ENCODE peak calls at places on chromosomes 7 and 10, in nine cellular contexts. N is dorsolateral prefrontal cortex, P is SK-N-SH, M is Panc1, E is GM12865, Z is A549, H is transverse colon, L is GM12864, K is tibial nerve. C is an unnamed sample.

GRCh38 chr7:47565841-47566240 is 16.1 kb downstream of the TNS3 start:
- DNase-seq in K (no peak), E (no peak), P (no peak), Z (no peak), N (no peak), M (no peak), L (no peak), H (no peak), C (no peak)

GRCh38 chr7:3092468-3092867 is 48.8 kb upstream of the CARD11 start:
- DNase-seq in H (peak; percentile 46), K (peak; percentile 10), Z (no peak), L (peak; percentile 67), E (peak; percentile 83), N (no peak), M (no peak), P (no peak), C (peak; percentile 78)

GRCh38 chr7:45646996-45647411 is 72.8 kb downstream of the ADCY1 start:
- DNase-seq in Z (no peak), P (peak; percentile 82), K (no peak), M (no peak), N (no peak), E (no peak), L (no peak), H (no peak), C (no peak)

GRCh38 chr7:1068656-1069055 is 19.3 kb upstream of the GPER1 start:
- DNase-seq in E (no peak), Z (no peak), L (no peak), H (no peak), P (no peak), K (no peak), M (no peak), N (no peak), C (no peak)

GRCh38 chr10:13775786-13776780 is 189.3 kb downstream of the PRPF18 start:
- DNase-seq in K (no peak), P (no peak), N (no peak), Z (no peak), L (no peak), H (no peak), E (no peak), M (no peak), C (no peak)

GRCh38 chr10:104391150-104391968 is 37.7 kb downstream of the CFAP58 start:
- DNase-seq in P (no peak), M (no peak), N (no peak), H (no peak), K (no peak), Z (no peak), E (no peak), L (no peak), C (no peak)

GRCh38 chr7:24591152-24591551 is 17.9 kb downstream of the PALS2 start:
- DNase-seq in N (no peak), H (no peak), P (no peak), Z (no peak), M (no peak), E (peak; percentile 28), L (no peak), K (no peak), C (no peak)

GRCh38 chr10:132543916-132544743 is 6.5 kb downstream of the INPP5A start:
- DNase-seq in K (no peak), E (no peak), Z (no peak), L (no peak), H (no peak), N (no peak), P (no peak), M (no peak), C (no peak)

GRCh38 chr7:79176859-79177477 is 276.5 kb downstream of the MAGI2 start:
- DNase-seq in L (no peak), P (peak; percentile 23), E (peak; percentile 23), N (no peak), Z (peak; percentile 5), H (no peak), M (peak; percentile 35), K (peak; percentile 18), C (no peak)

GRCh38 chr7:7103343-7104313 is 78.7 kb upstream of the C1GALT1 start:
- DNase-seq in K (no peak), H (no peak), M (peak; percentile 50), P (peak; percentile 67), Z (peak; percentile 46), N (no peak), L (peak; percentile 21), E (peak; percentile 73), C (no peak)

GRCh38 chr10:30210296-30210695 is 138.8 kb downstream of the MTPAP start:
- DNase-seq in M (no peak), K (no peak), Z (no peak), L (no peak), E (no peak), N (no peak), P (no peak), H (no peak), C (no peak)

GRCh38 chr10:30215131-30215530 is 133.9 kb downstream of the MTPAP start:
- DNase-seq in N (no peak), Z (no peak), M (no peak), K (no peak), P (no peak), E (no peak), H (no peak), L (no peak), C (no peak)

GRCh38 chr10:30219977-30220751 is 128.9 kb downstream of the MTPAP start:
- DNase-seq in K (peak; percentile 13), P (no peak), L (no peak), N (no peak), H (no peak), M (no peak), Z (no peak), E (peak; percentile 18), C (no peak)

GRCh38 chr10:30216811-30217210 is 132.3 kb downstream of the MTPAP start:
- DNase-seq in M (no peak), P (no peak), E (no peak), N (no peak), K (no peak), H (no peak), L (no peak), Z (no peak), C (no peak)

DNA sequence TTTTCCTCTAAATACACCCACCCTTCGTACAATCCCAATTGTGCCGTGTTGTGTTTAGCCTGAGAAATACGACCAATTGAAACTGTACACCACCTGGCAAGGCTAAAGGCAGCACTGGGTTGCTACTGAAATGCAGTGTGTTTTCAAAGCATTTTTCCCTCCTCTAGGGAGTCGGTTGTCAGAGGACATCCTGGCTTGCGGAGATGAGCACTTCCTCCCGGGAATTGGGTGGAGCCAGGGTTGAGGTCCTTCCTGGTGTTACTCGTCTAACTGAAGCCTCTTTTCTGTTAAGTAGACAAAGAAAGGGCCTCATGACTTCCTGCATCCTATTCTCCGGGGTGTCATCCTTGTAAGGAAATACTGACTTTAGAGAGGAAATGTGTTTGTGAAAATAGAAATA is 133.4 kb downstream of the MTPAP start:
- DNase-seq in H (no peak), L (no peak), P (no peak), N (no peak), E (no peak), K (no peak), Z (no peak), M (no peak), C (no peak)
- H3K4me3 ChIP-seq in H (no peak overlapping the region), L (no peak overlapping the region), P (no peak overlapping the region), N (no peak overlapping the region), E (no peak overlapping the region), K (no peak overlapping the region), Z (no peak overlapping the region), M (no peak overlapping the region), C (no peak overlapping the region)

GRCh38 chr7:69411018-69411417 is 187.3 kb upstream of the AUTS2 start:
- DNase-seq in H (no peak), M (no peak), K (no peak), Z (no peak), P (no peak), N (no peak), L (no peak), E (no peak), C (no peak)

GRCh38 chr7:69414555-69414954 is 183.7 kb upstream of the AUTS2 start:
- DNase-seq in M (no peak), Z (no peak), P (no peak), E (no peak), N (no peak), H (no peak), L (no peak), K (no peak), C (no peak)

GRCh38 chr7:69411466-69411865 is 186.8 kb upstream of the AUTS2 start:
- DNase-seq in K (no peak), Z (no peak), M (no peak), P (no peak), L (no peak), H (no peak), E (no peak), N (no peak), C (no peak)

DNA sequence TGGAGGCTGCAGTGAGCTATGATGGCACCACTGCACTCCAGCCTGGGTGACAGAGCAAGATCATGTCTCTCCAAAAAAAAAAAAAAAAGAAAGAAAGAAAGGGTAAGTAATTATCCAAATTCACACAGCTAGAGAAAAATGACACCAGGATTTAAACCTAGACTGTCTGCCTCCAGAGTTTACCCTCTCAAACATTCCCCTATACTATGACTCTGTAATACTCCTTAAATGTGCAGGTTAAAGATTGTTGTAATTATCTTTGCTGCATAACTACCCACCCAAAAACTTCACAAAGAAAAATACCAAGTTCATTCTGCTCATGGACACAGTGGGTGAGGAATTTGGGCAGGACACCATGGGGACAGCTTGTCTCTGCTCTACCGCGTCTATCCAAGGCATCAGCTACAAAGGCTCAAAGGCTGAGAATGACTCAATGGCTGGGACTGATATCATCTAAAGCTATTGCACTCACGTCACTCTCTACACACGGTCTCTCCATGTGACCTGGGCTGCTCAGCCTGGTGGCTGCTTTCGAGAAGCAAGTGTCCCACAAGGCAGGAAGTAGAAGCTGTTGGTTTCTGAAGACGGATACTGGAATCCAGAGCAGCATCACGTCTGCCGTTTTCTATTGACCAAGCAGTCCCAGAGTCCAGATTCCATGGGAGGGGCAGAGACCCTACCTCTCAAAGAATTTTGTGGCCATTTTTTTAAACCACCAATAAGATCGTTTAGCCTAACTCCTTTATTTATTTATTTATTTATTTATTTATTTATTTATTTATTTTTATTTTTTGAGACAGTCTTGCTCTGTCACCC is 185.7 kb upstream of the AUTS2 start:
- DNase-seq in N (no peak), H (peak; percentile 7), Z (peak; percentile 96), P (peak; percentile 66), K (peak; percentile 42), E (peak; percentile 78), M (peak; percentile 18), L (no peak), C (peak; percentile 33)
- TF ChIP-seq CTCF in N (no peak), H (no peak), Z (no peak), P (no peak), K (no peak), E (no peak), M (no peak), L (no peak), C (no peak)

GRCh38 chr7:49717547-49717946 is 55.9 kb upstream of the VWC2 start:
- DNase-seq in K (no peak), E (no peak), N (no peak), L (no peak), P (no peak), H (no peak), Z (no peak), M (no peak), C (no peak)
- H3K4me3 ChIP-seq in K (no peak overlapping the region), E (no peak overlapping the region), N (no peak overlapping the region), L (no peak overlapping the region), P (no peak overlapping the region), H (no peak overlapping the region), Z (no peak overlapping the region), M (no peak overlapping the region), C (no peak overlapping the region)

DNA sequence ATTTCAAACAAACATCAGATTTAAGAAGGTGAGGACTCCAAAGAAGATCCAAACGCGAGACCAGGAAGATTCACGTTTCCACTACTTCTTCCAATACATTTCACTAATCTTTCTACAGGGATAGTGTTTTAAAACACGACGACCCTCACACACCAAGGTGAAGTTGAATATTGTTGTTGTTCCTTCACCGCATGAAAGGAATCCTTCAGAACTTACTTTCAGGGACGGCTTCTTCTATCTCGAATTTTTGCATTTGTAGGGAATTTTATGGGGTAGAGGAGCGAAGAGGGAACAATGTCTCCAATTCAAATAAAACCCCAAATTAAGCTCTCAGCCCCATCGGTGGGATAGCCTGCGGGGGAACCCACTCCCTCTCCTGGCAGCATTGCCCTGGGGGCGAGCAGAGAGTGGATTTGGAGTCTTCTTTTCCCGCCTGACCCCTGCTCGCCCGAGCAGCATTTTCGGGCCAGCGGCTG is 1.5 kb upstream of the GATA3 start:
- DNase-seq in L (no peak), M (no peak), E (no peak), Z (no peak), H (no peak), P (no peak), N (no peak), K (no peak), C (no peak)
- TF ChIP-seq CTCF in L (no peak), M (no peak), E (no peak), Z (no peak), H (no peak), P (peak; percentile 77), N (no peak), K (no peak), C (no peak)

C was measured in GM06990.